ENCODE peak calls at places on chromosomes 4 and X, in five cellular contexts. S is neural progenitor cell, A is lung, P is ovary, V is right atrium auricular region. J is an unnamed sample.

GRCh38 chr4:8334786-8335460 is 65.4 kb downstream of the HTRA3 start:
- DNase-seq in S (no peak), A (no peak), P (no peak), V (no peak), J (no peak)

GRCh38 chr4:183098080-183098722 is 856 bp upstream of the WWC2 start:
- DNase-seq in S (peak; percentile 75), A (peak; percentile 48), P (peak; percentile 66), V (peak; percentile 71), J (peak; percentile 57)

GRCh38 chr4:21802406-21802805 is 146.2 kb downstream of the KCNIP4 start:
- DNase-seq in S (no peak), A (no peak), P (no peak), V (no peak), J (no peak)

GRCh38 chr4:72886602-72887001 is 182.9 kb downstream of the COX18 start:
- DNase-seq in S (no peak), A (no peak), P (no peak), V (no peak), J (no peak)

GRCh38 chr4:83890231-83890630 is 354.3 kb downstream of the GPAT3 start:
- DNase-seq in S (no peak), A (no peak), P (no peak), V (no peak), J (no peak)

GRCh38 chr4:179110356-179110755 is 1668.1 kb upstream of the AGA start:
- DNase-seq in S (no peak), A (no peak), P (no peak), V (no peak), J (no peak)

GRCh38 chr4:176321589-176321988 is 1.8 kb downstream of the SPCS3 start:
- DNase-seq in S (no peak), A (no peak), P (no peak), V (no peak), J (no peak)

GRCh38 chr4:53196195-53196641 is 169.6 kb downstream of the SCFD2 start:
- DNase-seq in S (no peak), A (no peak), P (no peak), V (no peak), J (no peak)

GRCh38 chr4:123599061-123599919 is 202.7 kb downstream of the SPRY1 start:
- DNase-seq in S (no peak), A (no peak), P (no peak), V (no peak), J (no peak)

GRCh38 chr4:150232029-150232428 is 153.8 kb downstream of the DCLK2 start:
- DNase-seq in S (no peak), A (no peak), P (no peak), V (no peak), J (no peak)

GRCh38 chr4:154719087-154719486 is 24.7 kb upstream of the LRAT start:
- DNase-seq in S (no peak), A (no peak), P (no peak), V (no peak), J (no peak)

GRCh38 chr4:120857312-120857711 is 65.2 kb downstream of the PRDM5 start:
- DNase-seq in S (no peak), A (no peak), P (no peak), V (no peak), J (no peak)

GRCh38 chr4:128342762-128343161 is 55.1 kb upstream of the PGRMC2 start:
- DNase-seq in S (no peak), A (no peak), P (no peak), V (no peak), J (no peak)

GRCh38 chr4:149264093-149264733 is 551.4 kb downstream of the IQCM start:
- DNase-seq in S (peak; percentile 72), A (peak; percentile 31), P (no peak), V (no peak), J (no peak)

GRCh38 chr4:174604198-174604597 is 81.9 kb upstream of the HPGD start:
- DNase-seq in S (no peak), A (no peak), P (no peak), V (no peak), J (no peak)

GRCh38 chr4:122814426-122814825 is 12.2 kb upstream of the FGF2 start:
- DNase-seq in S (no peak), A (no peak), P (no peak), V (no peak), J (no peak)

GRCh38 chr4:151322565-151322964 is 2.8 kb downstream of the SH3D19 start:
- DNase-seq in S (no peak), A (no peak), P (no peak), V (no peak), J (no peak)

GRCh38 chrX:139158256-139158655 is 372.3 kb upstream of the F9 start:
- DNase-seq in S (peak; percentile 37), A (peak; percentile 46), P (no peak), V (no peak), J (no peak)

GRCh38 chr4:165415910-165416309 is 37.1 kb downstream of the CPE start:
- DNase-seq in S (peak; percentile 16), A (no peak), P (no peak), V (no peak), J (no peak)

GRCh38 chr4:25146076-25146475 is 14.2 kb downstream of the SEPSECS start:
- DNase-seq in S (no peak), A (no peak), P (no peak), V (no peak), J (no peak)

GRCh38 chr4:46386570-46386969 is 3.4 kb downstream of the GABRA2 start:
- DNase-seq in S (peak; percentile 38), A (no peak), P (no peak), V (no peak), J (no peak)

GRCh38 chrX:28584025-28584424 is 3.2 kb upstream of the IL1RAPL1 start:
- DNase-seq in S (no peak), A (no peak), P (no peak), V (no peak), J (no peak)

GRCh38 chr4:176964116-176964691 is 171.5 kb upstream of the VEGFC start:
- DNase-seq in S (no peak), A (no peak), P (no peak), V (no peak), J (no peak)

GRCh38 chr4:2104556-2105345 is 45.6 kb downstream of the NAT8L start:
- DNase-seq in S (no peak), A (no peak), P (no peak), V (no peak), J (no peak)

GRCh38 chrX:45513042-45513441 is 312.4 kb upstream of the DIPK2B start:
- DNase-seq in S (peak; percentile 17), A (no peak), P (no peak), V (no peak), J (no peak)

GRCh38 chrX:45518552-45518951 is 317.9 kb upstream of the DIPK2B start:
- DNase-seq in S (no peak), A (no peak), P (no peak), V (no peak), J (no peak)

GRCh38 chrX:45517090-45517973 is 316.7 kb upstream of the DIPK2B start:
- DNase-seq in S (no peak), A (no peak), P (no peak), V (no peak), J (no peak)

GRCh38 chrX:45515262-45516215 is 314.9 kb upstream of the DIPK2B start:
- DNase-seq in S (peak; percentile 49), A (peak; percentile 78), P (peak; percentile 54), V (peak; percentile 82), J (peak; percentile 87)
- TF ChIP-seq CTCF in S (peak; percentile 62), A (peak; percentile 36), P (peak; percentile 44), V (peak; percentile 18), J (peak; percentile 67)

GRCh38 chr4:3331511-3332394 is 38.9 kb downstream of the RGS12 start:
- DNase-seq in S (no peak), A (no peak), P (no peak), V (peak; percentile 54), J (no peak)
- H3K27ac ChIP-seq in S (no peak overlapping the region), A (peak overlapping the region; percentile 38), P (no peak overlapping the region), V (peak overlapping the region; percentile 14), J (peak overlapping the region; percentile 38)

GRCh38 chrX:154353172-154353843 is 21.1 kb downstream of the FLNA start:
- DNase-seq in S (no peak), A (no peak), P (no peak), V (no peak), J (no peak)
- H3K4me1 ChIP-seq in S (no peaks in the 10 kb centered on the region), A (no peaks in the 10 kb centered on the region), P (no peaks in the 10 kb centered on the region), V (no peaks in the 10 kb centered on the region), J (no peaks in the 10 kb centered on the region)

GRCh38 chrX:66022742-66023725 is 16.8 kb downstream of the VSIG4 start:
- DNase-seq in S (peak; percentile 15), A (no peak), P (no peak), V (no peak), J (no peak)
- TF ChIP-seq CTCF in S (peak; percentile 38), A (no peak), P (no peak), V (no peak), J (no peak)

DNA sequence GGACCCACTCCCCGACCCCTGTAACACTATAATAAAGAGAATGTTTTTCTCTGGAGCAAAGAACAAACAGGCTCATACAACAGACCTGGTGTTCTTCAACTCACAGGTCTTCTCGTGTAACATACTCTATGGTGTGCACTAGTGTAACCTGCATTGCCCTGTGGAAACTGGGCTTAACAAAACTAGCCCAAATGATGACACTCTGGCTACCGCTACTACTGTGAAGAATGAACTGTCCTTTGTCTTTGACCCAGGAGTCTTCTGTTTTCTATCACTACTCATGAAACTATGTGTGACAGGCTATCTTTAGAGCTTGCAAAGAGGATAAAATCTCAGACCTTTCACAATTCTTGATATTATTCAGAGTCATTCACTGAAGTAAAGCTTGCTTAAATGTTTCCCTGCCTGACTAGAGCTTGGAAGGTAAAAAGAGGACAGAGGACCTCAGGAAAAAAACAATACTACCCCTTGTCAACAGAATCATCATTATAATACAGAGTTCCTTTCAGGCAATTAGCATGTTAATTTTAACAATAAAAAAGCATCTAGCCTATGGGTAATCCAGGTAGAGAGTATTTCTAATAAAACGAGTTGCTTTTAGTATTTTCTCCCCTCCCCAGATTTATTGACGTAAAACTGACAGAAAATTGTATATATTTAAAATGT is 59.2 kb downstream of the FSTL5 start:
- DNase-seq in S (no peak), A (no peak), P (no peak), V (no peak), J (no peak)
- H3K27ac ChIP-seq in S (no peak overlapping the region), A (no peak overlapping the region), P (no peak overlapping the region), V (no peak overlapping the region), J (no peak overlapping the region)

GRCh38 chrX:74262472-74263209 is 41.3 kb upstream of the ZCCHC13 start:
- DNase-seq in S (peak; percentile 21), A (no peak), P (no peak), V (no peak), J (no peak)
- H3K4me1 ChIP-seq in S (no peaks in the 10 kb centered on the region), A (no peaks in the 10 kb centered on the region), P (no peaks in the 10 kb centered on the region), V (no peaks in the 10 kb centered on the region), J (no peaks in the 10 kb centered on the region)

J was measured in uterus.